ENCODE peak calls at places on chromosome 7, in nine cellular contexts. One of them, this sample, is unnamed. For H3K36me3 and H3K9me3, the result is how much of the 10 kb centered on the place peaks cover.

GRCh38 chr7:74526780-74527179 is 73.1 kb downstream of the GTF2IRD1 start:
- DNase-seq in right atrium auricular region: no peak
- DNase-seq in A673: no peak
- DNase-seq in MG63: no peak
- DNase-seq in spleen: no peak
- DNase-seq in pancreas: no peak
- DNase-seq in fibroblast of lung: no peak
- DNase-seq in transverse colon: peak
- DNase-seq in mammary epithelial cell: no peak
- DNase-seq in this sample: no peak

GRCh38 chr7:945556-946255 is 8.8 kb downstream of the ADAP1 start:
- DNase-seq in right atrium auricular region: no peak
- DNase-seq in A673: no peak
- DNase-seq in MG63: no peak
- DNase-seq in spleen: peak
- DNase-seq in pancreas: peak
- DNase-seq in fibroblast of lung: no peak
- DNase-seq in transverse colon: peak
- DNase-seq in mammary epithelial cell: peak
- DNase-seq in this sample: no peak

GRCh38 chr7:76002139-76002538 is 7.7 kb upstream of the TMEM120A start:
- DNase-seq in right atrium auricular region: no peak
- DNase-seq in A673: no peak
- DNase-seq in MG63: no peak
- DNase-seq in spleen: no peak
- DNase-seq in pancreas: no peak
- DNase-seq in fibroblast of lung: no peak
- DNase-seq in transverse colon: no peak
- DNase-seq in mammary epithelial cell: no peak
- DNase-seq in this sample: no peak

GRCh38 chr7:142482899-142483658 is 225.2 kb upstream of the PRSS58 start:
- DNase-seq in right atrium auricular region: no peak
- DNase-seq in A673: peak
- DNase-seq in MG63: peak
- DNase-seq in spleen: peak
- DNase-seq in pancreas: no peak
- DNase-seq in fibroblast of lung: peak
- DNase-seq in transverse colon: peak
- DNase-seq in mammary epithelial cell: peak
- DNase-seq in this sample: peak

GRCh38 chr7:28364082-28364481 is 48.2 kb upstream of the CREB5 start:
- DNase-seq in right atrium auricular region: no peak
- DNase-seq in A673: no peak
- DNase-seq in MG63: no peak
- DNase-seq in spleen: no peak
- DNase-seq in pancreas: no peak
- DNase-seq in fibroblast of lung: no peak
- DNase-seq in transverse colon: no peak
- DNase-seq in mammary epithelial cell: no peak
- DNase-seq in this sample: no peak

GRCh38 chr7:116715087-116715486 is 43.1 kb downstream of the MET start:
- DNase-seq in right atrium auricular region: no peak
- DNase-seq in A673: no peak
- DNase-seq in MG63: no peak
- DNase-seq in spleen: no peak
- DNase-seq in pancreas: no peak
- DNase-seq in fibroblast of lung: peak
- DNase-seq in transverse colon: no peak
- DNase-seq in mammary epithelial cell: no peak
- DNase-seq in this sample: no peak

GRCh38 chr7:102393467-102393866 is 2.7 kb upstream of the PRKRIP1 start:
- DNase-seq in right atrium auricular region: no peak
- DNase-seq in A673: no peak
- DNase-seq in MG63: no peak
- DNase-seq in spleen: no peak
- DNase-seq in pancreas: no peak
- DNase-seq in fibroblast of lung: no peak
- DNase-seq in transverse colon: no peak
- DNase-seq in mammary epithelial cell: no peak
- DNase-seq in this sample: no peak

GRCh38 chr7:137402535-137403258 is 59.2 kb upstream of the PTN start:
- DNase-seq in right atrium auricular region: no peak
- DNase-seq in A673: no peak
- DNase-seq in MG63: no peak
- DNase-seq in spleen: no peak
- DNase-seq in pancreas: no peak
- DNase-seq in fibroblast of lung: no peak
- DNase-seq in transverse colon: no peak
- DNase-seq in mammary epithelial cell: no peak
- DNase-seq in this sample: no peak

GRCh38 chr7:109235316-109235715 is 665.6 kb downstream of the DNAJB9 start:
- DNase-seq in right atrium auricular region: no peak
- DNase-seq in A673: no peak
- DNase-seq in MG63: no peak
- DNase-seq in spleen: no peak
- DNase-seq in pancreas: no peak
- DNase-seq in fibroblast of lung: no peak
- DNase-seq in transverse colon: no peak
- DNase-seq in mammary epithelial cell: no peak
- DNase-seq in this sample: no peak

GRCh38 chr7:128903621-128904361 is 6.7 kb downstream of the KCP start:
- DNase-seq in right atrium auricular region: no peak
- DNase-seq in A673: no peak
- DNase-seq in MG63: no peak
- DNase-seq in spleen: peak
- DNase-seq in pancreas: no peak
- DNase-seq in fibroblast of lung: no peak
- DNase-seq in transverse colon: peak
- DNase-seq in mammary epithelial cell: no peak
- DNase-seq in this sample: no peak

GRCh38 chr7:152551304-152552036 is 115.7 kb upstream of the KMT2C start:
- DNase-seq in right atrium auricular region: no peak
- DNase-seq in A673: no peak
- DNase-seq in MG63: no peak
- DNase-seq in spleen: no peak
- DNase-seq in pancreas: no peak
- DNase-seq in fibroblast of lung: no peak
- DNase-seq in transverse colon: no peak
- DNase-seq in mammary epithelial cell: no peak
- DNase-seq in this sample: no peak

GRCh38 chr7:87534072-87534471 is 58.6 kb upstream of the ABCB4 start:
- DNase-seq in right atrium auricular region: no peak
- DNase-seq in A673: no peak
- DNase-seq in MG63: no peak
- DNase-seq in spleen: no peak
- DNase-seq in pancreas: no peak
- DNase-seq in fibroblast of lung: no peak
- DNase-seq in transverse colon: no peak
- DNase-seq in mammary epithelial cell: no peak
- DNase-seq in this sample: no peak

GRCh38 chr7:23662124-23662982 is 17.6 kb upstream of the FAM221A start:
- DNase-seq in right atrium auricular region: no peak
- DNase-seq in A673: no peak
- DNase-seq in MG63: peak
- DNase-seq in spleen: no peak
- DNase-seq in pancreas: no peak
- DNase-seq in fibroblast of lung: no peak
- DNase-seq in transverse colon: no peak
- DNase-seq in mammary epithelial cell: no peak
- DNase-seq in this sample: peak

GRCh38 chr7:155234950-155235789 is 62.5 kb upstream of the INSIG1 start:
- DNase-seq in right atrium auricular region: no peak
- DNase-seq in A673: no peak
- DNase-seq in MG63: peak
- DNase-seq in spleen: peak
- DNase-seq in pancreas: peak
- DNase-seq in fibroblast of lung: no peak
- DNase-seq in transverse colon: no peak
- DNase-seq in mammary epithelial cell: no peak
- DNase-seq in this sample: no peak

GRCh38 chr7:28554791-28555471 is 142.6 kb downstream of the CREB5 start:
- DNase-seq in right atrium auricular region: no peak
- DNase-seq in A673: peak
- DNase-seq in MG63: no peak
- DNase-seq in spleen: no peak
- DNase-seq in pancreas: no peak
- DNase-seq in fibroblast of lung: no peak
- DNase-seq in transverse colon: no peak
- DNase-seq in mammary epithelial cell: no peak
- DNase-seq in this sample: no peak

GRCh38 chr7:44824894-44825526 is 22.9 kb downstream of the H2AZ2 start:
- DNase-seq in right atrium auricular region: peak
- DNase-seq in A673: no peak
- DNase-seq in MG63: no peak
- DNase-seq in spleen: peak
- DNase-seq in pancreas: no peak
- DNase-seq in fibroblast of lung: no peak
- DNase-seq in transverse colon: no peak
- DNase-seq in mammary epithelial cell: no peak
- DNase-seq in this sample: peak
- H3K36me3 ChIP-seq in right atrium auricular region: under half
- H3K36me3 ChIP-seq in A673: under half
- H3K36me3 ChIP-seq in MG63: under half
- H3K36me3 ChIP-seq in spleen: half or more
- H3K36me3 ChIP-seq in pancreas: under half
- H3K36me3 ChIP-seq in fibroblast of lung: under half
- H3K36me3 ChIP-seq in transverse colon: under half
- H3K36me3 ChIP-seq in mammary epithelial cell: under half
- H3K36me3 ChIP-seq in this sample: under half

DNA sequence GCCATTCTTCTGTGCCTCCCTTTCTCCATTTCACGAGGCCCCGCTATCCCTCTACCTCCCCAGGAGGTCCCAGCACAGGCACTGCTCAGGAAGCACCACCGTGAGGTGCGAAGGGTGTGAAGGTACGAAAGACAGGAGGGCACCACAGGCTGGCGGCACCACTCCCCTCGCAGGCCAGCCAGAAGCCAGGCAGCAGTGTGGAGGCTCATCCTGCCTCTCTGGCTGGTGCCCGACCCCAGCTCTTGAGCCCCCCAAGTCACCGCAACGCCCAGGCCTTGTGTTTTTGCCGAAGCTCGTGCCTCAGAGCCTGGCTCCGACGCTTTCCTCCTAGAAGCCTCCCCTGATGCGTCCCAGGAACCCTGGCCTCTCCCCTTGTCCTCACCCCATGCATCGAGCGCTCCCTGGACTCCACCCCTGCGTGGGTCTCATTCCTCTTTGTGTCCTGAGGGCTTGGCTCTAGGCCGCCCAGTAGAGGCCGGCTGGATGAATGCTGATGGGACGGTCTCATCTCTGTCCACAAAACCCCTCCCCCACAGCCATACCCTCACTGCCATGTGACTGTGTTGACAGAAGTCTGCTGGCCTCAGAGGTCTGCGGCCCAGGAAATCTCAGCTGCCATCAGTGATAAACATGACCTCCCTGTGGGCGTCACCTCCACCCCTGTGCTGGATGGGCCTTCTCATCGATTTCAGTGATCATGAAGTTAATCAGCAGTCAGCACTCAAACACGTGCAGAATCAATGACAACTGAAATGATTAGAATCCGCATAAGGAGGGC is 19.3 kb downstream of the BRI3 start:
- DNase-seq in right atrium auricular region: no peak
- DNase-seq in A673: no peak
- DNase-seq in MG63: no peak
- DNase-seq in spleen: no peak
- DNase-seq in pancreas: no peak
- DNase-seq in fibroblast of lung: no peak
- DNase-seq in transverse colon: no peak
- DNase-seq in mammary epithelial cell: no peak
- DNase-seq in this sample: no peak
- H3K9me3 ChIP-seq in right atrium auricular region: under half
- H3K9me3 ChIP-seq in A673: under half
- H3K9me3 ChIP-seq in MG63: under half
- H3K9me3 ChIP-seq in spleen: under half
- H3K9me3 ChIP-seq in pancreas: under half
- H3K9me3 ChIP-seq in fibroblast of lung: under half
- H3K9me3 ChIP-seq in transverse colon: under half
- H3K9me3 ChIP-seq in mammary epithelial cell: under half
- H3K9me3 ChIP-seq in this sample: under half

GRCh38 chr7:158683541-158683940 is 21.1 kb downstream of the NCAPG2 start:
- DNase-seq in right atrium auricular region: no peak
- DNase-seq in A673: no peak
- DNase-seq in MG63: no peak
- DNase-seq in spleen: no peak
- DNase-seq in pancreas: no peak
- DNase-seq in fibroblast of lung: peak
- DNase-seq in transverse colon: no peak
- DNase-seq in mammary epithelial cell: no peak
- DNase-seq in this sample: no peak

GRCh38 chr7:158687406-158687805 is 17.2 kb downstream of the NCAPG2 start:
- DNase-seq in right atrium auricular region: no peak
- DNase-seq in A673: no peak
- DNase-seq in MG63: no peak
- DNase-seq in spleen: no peak
- DNase-seq in pancreas: no peak
- DNase-seq in fibroblast of lung: no peak
- DNase-seq in transverse colon: no peak
- DNase-seq in mammary epithelial cell: no peak
- DNase-seq in this sample: no peak

GRCh38 chr7:158685727-158686126 is 18.9 kb downstream of the NCAPG2 start:
- DNase-seq in right atrium auricular region: no peak
- DNase-seq in A673: no peak
- DNase-seq in MG63: no peak
- DNase-seq in spleen: no peak
- DNase-seq in pancreas: no peak
- DNase-seq in fibroblast of lung: peak
- DNase-seq in transverse colon: no peak
- DNase-seq in mammary epithelial cell: no peak
- DNase-seq in this sample: peak

GRCh38 chr7:158682456-158682855 is 22.1 kb downstream of the NCAPG2 start:
- DNase-seq in right atrium auricular region: no peak
- DNase-seq in A673: no peak
- DNase-seq in MG63: no peak
- DNase-seq in spleen: no peak
- DNase-seq in pancreas: no peak
- DNase-seq in fibroblast of lung: peak
- DNase-seq in transverse colon: no peak
- DNase-seq in mammary epithelial cell: no peak
- DNase-seq in this sample: no peak

GRCh38 chr7:158684329-158684728 is 20.3 kb downstream of the NCAPG2 start:
- DNase-seq in right atrium auricular region: no peak
- DNase-seq in A673: no peak
- DNase-seq in MG63: no peak
- DNase-seq in spleen: no peak
- DNase-seq in pancreas: no peak
- DNase-seq in fibroblast of lung: peak
- DNase-seq in transverse colon: no peak
- DNase-seq in mammary epithelial cell: no peak
- DNase-seq in this sample: peak
- H3K36me3 ChIP-seq in right atrium auricular region: under half
- H3K36me3 ChIP-seq in A673: half or more
- H3K36me3 ChIP-seq in MG63: under half
- H3K36me3 ChIP-seq in spleen: half or more
- H3K36me3 ChIP-seq in pancreas: under half
- H3K36me3 ChIP-seq in fibroblast of lung: under half
- H3K36me3 ChIP-seq in transverse colon: under half
- H3K36me3 ChIP-seq in mammary epithelial cell: under half
- H3K36me3 ChIP-seq in this sample: under half

DNA sequence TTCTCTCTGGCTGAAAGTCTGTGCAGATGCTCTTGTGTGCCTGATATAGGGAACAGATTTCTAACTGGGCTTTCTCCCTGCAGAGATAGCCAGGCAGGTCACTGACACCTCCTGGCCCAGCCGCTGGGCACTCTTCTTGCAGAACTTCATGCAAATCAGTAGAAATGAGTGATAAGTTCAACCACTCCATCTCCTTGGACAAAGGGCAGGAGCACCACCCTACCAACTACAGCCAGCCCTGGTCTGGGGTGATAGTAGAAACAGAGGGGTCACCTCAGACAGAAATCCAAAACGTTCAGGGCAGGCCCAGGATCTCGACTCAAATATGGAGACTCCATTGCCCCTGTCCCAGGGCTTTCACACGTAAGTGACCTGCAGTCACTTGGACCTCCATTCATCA is 917.8 kb upstream of the ZNF722 start:
- DNase-seq in right atrium auricular region: no peak
- DNase-seq in A673: no peak
- DNase-seq in MG63: no peak
- DNase-seq in spleen: no peak
- DNase-seq in pancreas: no peak
- DNase-seq in fibroblast of lung: no peak
- DNase-seq in transverse colon: no peak
- DNase-seq in mammary epithelial cell: no peak
- DNase-seq in this sample: no peak
- H3K9me3 ChIP-seq in right atrium auricular region: half or more
- H3K9me3 ChIP-seq in A673: under half
- H3K9me3 ChIP-seq in MG63: under half
- H3K9me3 ChIP-seq in spleen: half or more
- H3K9me3 ChIP-seq in pancreas: under half
- H3K9me3 ChIP-seq in fibroblast of lung: under half
- H3K9me3 ChIP-seq in transverse colon: under half
- H3K9me3 ChIP-seq in mammary epithelial cell: under half
- H3K9me3 ChIP-seq in this sample: half or more